ENCODE peak calls at places on chromosomes 3 and 15, in seven cellular contexts. D is stimulated activated CD4-positive, alpha-beta T cell treated with anti-CD3 and anti-CD28 coated beads, Interleukin-1b, Interleukin-23, amount 100 ng/mL, for 4 hours; V is HepG2; K is GM03348; S is heart right ventricle; Q is endodermal cell; N is posterior cingulate gyrus. M is an unnamed sample.

GRCh38 chr3:171407746-171408145 is 52.5 kb downstream of the TNIK start:
- DNase-seq in S (no peak), D (no peak), Q (no peak), K (peak; percentile 44), V (no peak), N (no peak), M (no peak)

GRCh38 chr3:78712270-78712669 is 1055.5 kb downstream of the ROBO1 start:
- DNase-seq in V (no peak), K (no peak), S (no peak), Q (no peak), N (no peak), D (no peak), M (no peak)

GRCh38 chr15:78000089-78000926 is 77.2 kb downstream of the TBC1D2B start:
- DNase-seq in S (peak; percentile 74), K (peak; percentile 25), V (peak; percentile 62), D (peak; percentile 64), Q (peak; percentile 98), N (peak; percentile 50), M (peak; percentile 98)

GRCh38 chr3:181637056-181637798 is 74.5 kb upstream of the SOX2 start:
- DNase-seq in D (no peak), K (no peak), S (no peak), N (no peak), Q (no peak), V (no peak), M (no peak)

GRCh38 chr3:17672506-17672905 is 69.9 kb downstream of the TBC1D5 start:
- DNase-seq in Q (no peak), V (no peak), D (no peak), S (no peak), K (peak; percentile 27), N (no peak), M (no peak)

GRCh38 chr15:93089855-93090305 is 869 bp upstream of the RGMA start:
- DNase-seq in S (peak; percentile 60), D (no peak), K (no peak), Q (peak; percentile 54), N (no peak), V (no peak), M (no peak)

GRCh38 chr3:16768956-16769355 is 115.8 kb upstream of the PLCL2 start:
- DNase-seq in S (no peak), K (peak; percentile 9), N (no peak), V (no peak), Q (no peak), D (no peak), M (peak; percentile 21)

GRCh38 chr3:157175678-157176077 is 15.7 kb upstream of the CCNL1 start:
- DNase-seq in N (peak; percentile 25), Q (peak; percentile 65), V (no peak), D (no peak), S (peak; percentile 28), K (peak; percentile 47), M (peak; percentile 43)

GRCh38 chr15:91348812-91349500 is 248.9 kb downstream of the SV2B start:
- DNase-seq in N (no peak), D (no peak), K (peak; percentile 19), Q (no peak), V (no peak), S (no peak), M (no peak)

M was measured in GM23338.